ENCODE peak calls at places on chromosome 11, in nine cellular contexts. B is GM23338, G is neural progenitor cell, Q is SK-N-SH, T is MM.1S, Y is HCT116, F is OCI-LY7, X is PC-3, S is hepatocyte. V is an unnamed sample.
A peak's percentile ranks its signal among the peaks of the same experiment; 100 is the strongest.

GRCh38 chr11:129881570-129882170 is 13.7 kb downstream of the NFRKB start:
- DNase-seq in G (peak; percentile 56), Y (no peak), S (peak; percentile 56), Q (peak; percentile 74), X (peak; percentile 74), T (peak; percentile 15), B (peak; percentile 75), F (peak; percentile 63), V (peak; percentile 56)

GRCh38 chr11:26319906-26320305 is 12.0 kb upstream of the ANO3 start:
- DNase-seq in G (peak; percentile 55), X (no peak), Q (no peak), Y (no peak), F (no peak), T (no peak), B (peak; percentile 46), S (no peak), V (peak; percentile 53)

GRCh38 chr11:128625316-128625715 is 38.0 kb upstream of the ETS1 start:
- DNase-seq in G (no peak), F (peak; percentile 41), Q (no peak), T (no peak), X (no peak), Y (no peak), B (no peak), S (no peak), V (no peak)

GRCh38 chr11:82315093-82315492 is 418.6 kb downstream of the FAM181B start:
- DNase-seq in F (peak; percentile 3), T (no peak), B (peak; percentile 81), Y (no peak), S (peak; percentile 65), G (peak; percentile 70), X (peak; percentile 46), Q (peak; percentile 16), V (peak; percentile 0)

GRCh38 chr11:127994736-127995135 is 592.6 kb downstream of the ETS1 start:
- DNase-seq in Q (no peak), S (no peak), T (no peak), G (no peak), B (no peak), Y (no peak), F (no peak), X (peak; percentile 19), V (peak; percentile 71)

GRCh38 chr11:19861171-19861570 is 148.5 kb downstream of the NAV2 start:
- DNase-seq in Y (no peak), G (no peak), B (no peak), Q (no peak), S (no peak), T (no peak), F (no peak), X (no peak), V (peak; percentile 7)

GRCh38 chr11:128165572-128165971 is 421.8 kb downstream of the ETS1 start:
- DNase-seq in B (no peak), Y (no peak), G (no peak), T (no peak), Q (no peak), F (no peak), S (no peak), X (no peak), V (no peak)

GRCh38 chr11:107785401-107785800 is 73.2 kb downstream of the SLC35F2 start:
- DNase-seq in S (no peak), B (no peak), X (no peak), T (no peak), Y (no peak), F (no peak), Q (no peak), G (no peak), V (peak; percentile 64)

GRCh38 chr11:86735462-86736302 is 63.3 kb upstream of the ME3 start:
- DNase-seq in F (no peak), X (peak; percentile 77), Q (no peak), T (no peak), G (no peak), B (no peak), S (no peak), Y (no peak), V (peak; percentile 79)

GRCh38 chr11:106524446-106524845 is 447.0 kb downstream of the AASDHPPT start:
- DNase-seq in T (no peak), S (no peak), B (no peak), X (no peak), Y (no peak), G (no peak), F (no peak), Q (no peak), V (no peak)

GRCh38 chr11:79226136-79226535 is 214.7 kb downstream of the TENM4 start:
- DNase-seq in B (no peak), T (no peak), F (no peak), Q (peak; percentile 55), X (no peak), G (no peak), Y (no peak), S (no peak), V (no peak)

GRCh38 chr11:130218501-130218900 is 58.9 kb downstream of the ST14 start:
- DNase-seq in X (no peak), Q (no peak), G (no peak), F (no peak), S (no peak), Y (no peak), T (no peak), B (no peak), V (no peak)

GRCh38 chr11:2779499-2779980 is 79.7 kb upstream of the KCNQ1OT1 start:
- DNase-seq in S (no peak), T (no peak), F (no peak), G (no peak), Q (peak; percentile 87), B (no peak), X (no peak), Y (no peak), V (no peak)

GRCh38 chr11:126452718-126453117 is 97.2 kb downstream of the ST3GAL4 start:
- DNase-seq in F (no peak), S (no peak), T (no peak), Q (no peak), Y (no peak), B (peak; percentile 22), G (no peak), X (no peak), V (no peak)

GRCh38 chr11:4626207-4627105 is 10.8 kb upstream of the OR51D1 start:
- DNase-seq in Y (peak; percentile 75), T (peak; percentile 82), Q (peak; percentile 31), F (peak; percentile 82), S (peak; percentile 92), X (peak; percentile 84), B (peak; percentile 93), G (peak; percentile 92), V (peak; percentile 69)

GRCh38 chr11:112195906-112196305 is 20.6 kb downstream of the BCO2 start:
- DNase-seq in F (no peak), B (no peak), S (no peak), G (no peak), T (no peak), Q (no peak), Y (no peak), X (peak; percentile 22), V (peak; percentile 55)

GRCh38 chr11:32466279-32466915 is 31.1 kb upstream of the WT1 start:
- DNase-seq in S (peak; percentile 34), B (no peak), G (no peak), Q (no peak), F (no peak), X (peak; percentile 31), T (no peak), Y (no peak), V (no peak)

GRCh38 chr11:114308689-114309089 is 12.5 kb downstream of the NNMT start:
- DNase-seq in G (no peak), F (no peak), B (no peak), Q (no peak), S (no peak), Y (no peak), T (no peak), X (no peak), V (peak; percentile 93)
- TF ChIP-seq EZH2phosphoT487 in G (no peak), F (no peak), B (no peak), Q (no peak), S (no peak), Y (no peak), T (no peak), X (no peak), V (no peak)

DNA sequence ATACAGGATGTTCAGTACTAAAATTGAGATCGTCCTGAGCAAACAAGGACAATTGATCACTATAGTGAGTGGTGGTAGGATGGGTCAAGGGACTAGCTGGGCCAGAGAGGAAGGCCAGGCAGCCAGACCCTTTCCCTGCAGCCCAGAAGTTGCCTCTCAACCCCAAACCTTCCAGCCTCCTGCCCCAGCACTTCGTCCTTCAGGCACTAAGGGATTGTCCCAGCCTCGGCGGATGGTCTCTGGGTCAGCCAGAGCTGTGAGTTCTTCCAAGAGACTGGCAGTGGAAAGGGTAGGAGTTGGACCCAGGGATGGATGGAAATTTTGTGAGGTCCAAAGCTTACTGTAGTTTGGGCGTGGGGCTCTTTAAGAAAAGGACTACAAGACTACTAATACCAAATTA is 3.6 kb upstream of the LMO1 start:
- DNase-seq in T (no peak), Q (no peak), B (no peak), S (no peak), X (no peak), F (no peak), Y (no peak), G (no peak), V (no peak)
- TF ChIP-seq EZH2phosphoT487 in T (no peak), Q (no peak), B (no peak), S (no peak), X (no peak), F (no peak), Y (no peak), G (no peak), V (no peak)

GRCh38 chr11:69820441-69820840 is 1.2 kb upstream of the FGF3 start:
- DNase-seq in X (no peak), T (no peak), Q (no peak), Y (no peak), F (no peak), S (no peak), B (no peak), G (no peak), V (no peak)
- TF ChIP-seq EZH2phosphoT487 in X (no peak), T (no peak), Q (no peak), Y (no peak), F (no peak), S (no peak), B (no peak), G (no peak), V (no peak)

GRCh38 chr11:23313001-23313400 is 452.7 kb upstream of the CCDC179 start:
- DNase-seq in X (no peak), Y (no peak), Q (no peak), S (no peak), G (no peak), B (no peak), T (no peak), F (no peak), V (no peak)
- TF ChIP-seq EZH2phosphoT487 in X (no peak), Y (no peak), Q (no peak), S (no peak), G (no peak), B (no peak), T (no peak), F (no peak), V (no peak)

GRCh38 chr11:94305146-94305545 is 766 bp downstream of the IZUMO1R start:
- DNase-seq in B (no peak), G (no peak), S (peak; percentile 16), Q (no peak), Y (no peak), X (peak; percentile 40), F (no peak), T (no peak), V (peak; percentile 43)
- TF ChIP-seq EZH2phosphoT487 in B (no peak), G (no peak), S (no peak), Q (no peak), Y (no peak), X (no peak), F (no peak), T (no peak), V (no peak)